ENCODE peak calls at places on chromosomes 16 and 17, in six cellular contexts. One of them, this sample, is unnamed.

GRCh38 chr17:77600346-77600745 is 358.2 kb upstream of the TNRC6C start:
- DNase-seq in ascending aorta: no peak
- DNase-seq in MV-4-11: no peak
- DNase-seq in fibroblast of the conjunctiva: no peak
- DNase-seq in stimulated activated CD8-positive, alpha-beta memory T cell treated with anti-CD3 and anti-CD28 coated beads, Interleukin-4, amount 100 ng/mL, for 24 hours: no peak
- DNase-seq in RPMI7951: no peak
- DNase-seq in this sample: no peak

GRCh38 chr16:15461376-15461775 is 27.0 kb downstream of the BMERB1 start:
- DNase-seq in ascending aorta: no peak
- DNase-seq in MV-4-11: no peak
- DNase-seq in fibroblast of the conjunctiva: no peak
- DNase-seq in stimulated activated CD8-positive, alpha-beta memory T cell treated with anti-CD3 and anti-CD28 coated beads, Interleukin-4, amount 100 ng/mL, for 24 hours: no peak
- DNase-seq in RPMI7951: no peak
- DNase-seq in this sample: no peak

GRCh38 chr17:38589462-38590114 is 16.2 kb downstream of the SRCIN1 start:
- DNase-seq in ascending aorta: no peak
- DNase-seq in MV-4-11: no peak
- DNase-seq in fibroblast of the conjunctiva: no peak
- DNase-seq in stimulated activated CD8-positive, alpha-beta memory T cell treated with anti-CD3 and anti-CD28 coated beads, Interleukin-4, amount 100 ng/mL, for 24 hours: no peak
- DNase-seq in RPMI7951: no peak
- DNase-seq in this sample: no peak

GRCh38 chr16:87464691-87465300 is 28.0 kb downstream of the ZCCHC14 start:
- DNase-seq in ascending aorta: peak; percentile 95
- DNase-seq in MV-4-11: peak; percentile 96
- DNase-seq in fibroblast of the conjunctiva: peak; percentile 71
- DNase-seq in stimulated activated CD8-positive, alpha-beta memory T cell treated with anti-CD3 and anti-CD28 coated beads, Interleukin-4, amount 100 ng/mL, for 24 hours: peak; percentile 19
- DNase-seq in RPMI7951: peak; percentile 96
- DNase-seq in this sample: peak; percentile 99

GRCh38 chr16:74290356-74290755 is 6.3 kb upstream of the PSMD7 start:
- DNase-seq in ascending aorta: no peak
- DNase-seq in MV-4-11: no peak
- DNase-seq in fibroblast of the conjunctiva: no peak
- DNase-seq in stimulated activated CD8-positive, alpha-beta memory T cell treated with anti-CD3 and anti-CD28 coated beads, Interleukin-4, amount 100 ng/mL, for 24 hours: no peak
- DNase-seq in RPMI7951: no peak
- DNase-seq in this sample: no peak

GRCh38 chr17:66547170-66547865 is 244.9 kb downstream of the PRKCA start:
- DNase-seq in ascending aorta: no peak
- DNase-seq in MV-4-11: no peak
- DNase-seq in fibroblast of the conjunctiva: no peak
- DNase-seq in stimulated activated CD8-positive, alpha-beta memory T cell treated with anti-CD3 and anti-CD28 coated beads, Interleukin-4, amount 100 ng/mL, for 24 hours: no peak
- DNase-seq in RPMI7951: no peak
- DNase-seq in this sample: no peak

GRCh38 chr17:82791532-82791931 is 39.7 kb downstream of the TBCD start:
- DNase-seq in ascending aorta: no peak
- DNase-seq in MV-4-11: no peak
- DNase-seq in fibroblast of the conjunctiva: peak; percentile 21
- DNase-seq in stimulated activated CD8-positive, alpha-beta memory T cell treated with anti-CD3 and anti-CD28 coated beads, Interleukin-4, amount 100 ng/mL, for 24 hours: no peak
- DNase-seq in RPMI7951: peak; percentile 76
- DNase-seq in this sample: peak; percentile 93

GRCh38 chr16:88295526-88296436 is 87.0 kb upstream of the ZNF469 start:
- DNase-seq in ascending aorta: no peak
- DNase-seq in MV-4-11: no peak
- DNase-seq in fibroblast of the conjunctiva: no peak
- DNase-seq in stimulated activated CD8-positive, alpha-beta memory T cell treated with anti-CD3 and anti-CD28 coated beads, Interleukin-4, amount 100 ng/mL, for 24 hours: no peak
- DNase-seq in RPMI7951: no peak
- DNase-seq in this sample: no peak

GRCh38 chr16:71895679-71896385 is 501 bp downstream of the IST1 start:
- DNase-seq in ascending aorta: no peak
- DNase-seq in MV-4-11: peak; percentile 30
- DNase-seq in fibroblast of the conjunctiva: no peak
- DNase-seq in stimulated activated CD8-positive, alpha-beta memory T cell treated with anti-CD3 and anti-CD28 coated beads, Interleukin-4, amount 100 ng/mL, for 24 hours: peak; percentile 15
- DNase-seq in RPMI7951: peak; percentile 42
- DNase-seq in this sample: peak; percentile 60

GRCh38 chr17:41392278-41392677 is 5.1 kb downstream of the KRT31 start:
- DNase-seq in ascending aorta: no peak
- DNase-seq in MV-4-11: no peak
- DNase-seq in fibroblast of the conjunctiva: no peak
- DNase-seq in stimulated activated CD8-positive, alpha-beta memory T cell treated with anti-CD3 and anti-CD28 coated beads, Interleukin-4, amount 100 ng/mL, for 24 hours: no peak
- DNase-seq in RPMI7951: peak; percentile 51
- DNase-seq in this sample: peak; percentile 59

GRCh38 chr16:50501986-50502615 is 46.1 kb upstream of the NKD1 start:
- DNase-seq in ascending aorta: no peak
- DNase-seq in MV-4-11: no peak
- DNase-seq in fibroblast of the conjunctiva: no peak
- DNase-seq in stimulated activated CD8-positive, alpha-beta memory T cell treated with anti-CD3 and anti-CD28 coated beads, Interleukin-4, amount 100 ng/mL, for 24 hours: no peak
- DNase-seq in RPMI7951: no peak
- DNase-seq in this sample: no peak

GRCh38 chr17:59547131-59547915 is 18.1 kb upstream of the DHX40 start:
- DNase-seq in ascending aorta: no peak
- DNase-seq in MV-4-11: no peak
- DNase-seq in fibroblast of the conjunctiva: no peak
- DNase-seq in stimulated activated CD8-positive, alpha-beta memory T cell treated with anti-CD3 and anti-CD28 coated beads, Interleukin-4, amount 100 ng/mL, for 24 hours: no peak
- DNase-seq in RPMI7951: no peak
- DNase-seq in this sample: peak; percentile 81

GRCh38 chr17:38442548-38442947 is 14.3 kb downstream of the ARHGAP23 start:
- DNase-seq in ascending aorta: peak; percentile 80
- DNase-seq in MV-4-11: no peak
- DNase-seq in fibroblast of the conjunctiva: no peak
- DNase-seq in stimulated activated CD8-positive, alpha-beta memory T cell treated with anti-CD3 and anti-CD28 coated beads, Interleukin-4, amount 100 ng/mL, for 24 hours: no peak
- DNase-seq in RPMI7951: no peak
- DNase-seq in this sample: no peak

GRCh38 chr16:66247516-66248089 is 118.9 kb upstream of the CDH5 start:
- DNase-seq in ascending aorta: no peak
- DNase-seq in MV-4-11: no peak
- DNase-seq in fibroblast of the conjunctiva: no peak
- DNase-seq in stimulated activated CD8-positive, alpha-beta memory T cell treated with anti-CD3 and anti-CD28 coated beads, Interleukin-4, amount 100 ng/mL, for 24 hours: no peak
- DNase-seq in RPMI7951: no peak
- DNase-seq in this sample: peak; percentile 76

GRCh38 chr17:63837962-63838585 is 4.4 kb downstream of the SMARCD2 start:
- DNase-seq in ascending aorta: no peak
- DNase-seq in MV-4-11: no peak
- DNase-seq in fibroblast of the conjunctiva: no peak
- DNase-seq in stimulated activated CD8-positive, alpha-beta memory T cell treated with anti-CD3 and anti-CD28 coated beads, Interleukin-4, amount 100 ng/mL, for 24 hours: no peak
- DNase-seq in RPMI7951: no peak
- DNase-seq in this sample: no peak

GRCh38 chr17:68290268-68290954 is 516 bp downstream of the SLC16A6 start:
- DNase-seq in ascending aorta: peak; percentile 59
- DNase-seq in MV-4-11: no peak
- DNase-seq in fibroblast of the conjunctiva: no peak
- DNase-seq in stimulated activated CD8-positive, alpha-beta memory T cell treated with anti-CD3 and anti-CD28 coated beads, Interleukin-4, amount 100 ng/mL, for 24 hours: peak; percentile 52
- DNase-seq in RPMI7951: no peak
- DNase-seq in this sample: no peak

GRCh38 chr17:65529761-65530157 is 31.7 kb downstream of the AXIN2 start:
- DNase-seq in ascending aorta: peak; percentile 27
- DNase-seq in MV-4-11: no peak
- DNase-seq in fibroblast of the conjunctiva: no peak
- DNase-seq in stimulated activated CD8-positive, alpha-beta memory T cell treated with anti-CD3 and anti-CD28 coated beads, Interleukin-4, amount 100 ng/mL, for 24 hours: no peak
- DNase-seq in RPMI7951: no peak
- DNase-seq in this sample: no peak

GRCh38 chr16:89971495-89972243 is 23.1 kb downstream of the DEF8 start:
- DNase-seq in ascending aorta: no peak
- DNase-seq in MV-4-11: peak; percentile 40
- DNase-seq in fibroblast of the conjunctiva: no peak
- DNase-seq in stimulated activated CD8-positive, alpha-beta memory T cell treated with anti-CD3 and anti-CD28 coated beads, Interleukin-4, amount 100 ng/mL, for 24 hours: no peak
- DNase-seq in RPMI7951: no peak
- DNase-seq in this sample: peak; percentile 1

GRCh38 chr17:75979705-75980187 is 706 bp downstream of the TEN1 start:
- DNase-seq in ascending aorta: peak; percentile 87
- DNase-seq in MV-4-11: no peak
- DNase-seq in fibroblast of the conjunctiva: no peak
- DNase-seq in stimulated activated CD8-positive, alpha-beta memory T cell treated with anti-CD3 and anti-CD28 coated beads, Interleukin-4, amount 100 ng/mL, for 24 hours: no peak
- DNase-seq in RPMI7951: no peak
- DNase-seq in this sample: peak; percentile 90